ENCODE peak calls at places on chromosome 1, in five cellular contexts. J is H54, B is activated T-cell treated with anti-CD3 and anti-CD28 coated beads for 1 hour, Q is WERI-Rb-1, L is mesendoderm. N is an unnamed sample.
A peak's percentile ranks its signal among the peaks of the same experiment; 100 is the strongest.

GRCh38 chr1:179785025-179785424 is 41.9 kb downstream of the FAM163A start:
- DNase-seq in J (no peak), B (no peak), Q (no peak), L (no peak), N (no peak)

GRCh38 chr1:240474133-240474614 is 137.8 kb downstream of the GREM2 start:
- DNase-seq in J (no peak), B (no peak), Q (no peak), L (no peak), N (no peak)

GRCh38 chr1:158077366-158078256 is 84.2 kb downstream of the KIRREL1 start:
- DNase-seq in J (no peak), B (no peak), Q (no peak), L (no peak), N (no peak)

GRCh38 chr1:78143152-78143551 is 97.4 kb downstream of the GIPC2 start:
- DNase-seq in J (no peak), B (no peak), Q (no peak), L (no peak), N (no peak)

GRCh38 chr1:229440821-229441537 is 7.1 kb upstream of the ACTA1 start:
- DNase-seq in J (peak; percentile 60), B (no peak), Q (no peak), L (no peak), N (no peak)

GRCh38 chr1:243345205-243345604 is 89.4 kb downstream of the SDCCAG8 start:
- DNase-seq in J (no peak), B (no peak), Q (peak; percentile 33), L (no peak), N (no peak)

GRCh38 chr1:33654267-33654832 is 181.9 kb downstream of the ZSCAN20 start:
- DNase-seq in J (no peak), B (no peak), Q (no peak), L (peak; percentile 69), N (no peak)

GRCh38 chr1:214494706-214495105 is 56.7 kb downstream of the PTPN14 start:
- DNase-seq in J (peak; percentile 30), B (no peak), Q (no peak), L (peak; percentile 88), N (no peak)

GRCh38 chr1:111372336-111372965 is 55.1 kb downstream of the OVGP1 start:
- DNase-seq in J (no peak), B (no peak), Q (no peak), L (no peak), N (no peak)

GRCh38 chr1:169308313-169309039 is 59.1 kb downstream of the NME7 start:
- DNase-seq in J (no peak), B (no peak), Q (no peak), L (no peak), N (no peak)

GRCh38 chr1:44068442-44068861 is 37.2 kb upstream of the SLC6A9 start:
- DNase-seq in J (no peak), B (no peak), Q (no peak), L (no peak), N (no peak)

GRCh38 chr1:12161662-12162458 is 4.9 kb upstream of the TNFRSF1B start:
- DNase-seq in J (peak; percentile 84), B (peak; percentile 58), Q (no peak), L (peak; percentile 93), N (peak; percentile 42)

GRCh38 chr1:116375165-116375883 is 2.3 kb downstream of the ATP1A1 start:
- DNase-seq in J (no peak), B (no peak), Q (no peak), L (no peak), N (no peak)

GRCh38 chr1:176461576-176461975 is 1.4 kb upstream of the PAPPA2 start:
- DNase-seq in J (no peak), B (no peak), Q (no peak), L (no peak), N (no peak)